ENCODE peak calls at places on chromosomes 16 and 17, in ten cellular contexts. One of them, this sample, is unnamed.

GRCh38 chr17:29341726-29342125 is 47.8 kb upstream of the NUFIP2 start:
- DNase-seq in AG04449: no peak
- DNase-seq in left ventricle myocardium inferior: no peak
- DNase-seq in AG04450: no peak
- DNase-seq in retinal pigment epithelial cell: no peak
- DNase-seq in lower leg skin: no peak
- DNase-seq in fibroblast of pulmonary artery: peak
- DNase-seq in pancreas: no peak
- DNase-seq in cardiac fibroblast: peak
- DNase-seq in AG09309: peak
- DNase-seq in this sample: no peak

GRCh38 chr16:89990799-89991198 is 28.5 kb downstream of the DBNDD1 start:
- DNase-seq in AG09309: no peak
- DNase-seq in retinal pigment epithelial cell: no peak
- DNase-seq in lower leg skin: no peak
- DNase-seq in AG04450: no peak
- DNase-seq in fibroblast of pulmonary artery: no peak
- DNase-seq in left ventricle myocardium inferior: no peak
- DNase-seq in AG04449: no peak
- DNase-seq in cardiac fibroblast: no peak
- DNase-seq in pancreas: no peak
- DNase-seq in this sample: no peak

GRCh38 chr16:11303405-11304138 is 22.4 kb upstream of the PRM1 start:
- DNase-seq in fibroblast of pulmonary artery: no peak
- DNase-seq in left ventricle myocardium inferior: no peak
- DNase-seq in pancreas: peak
- DNase-seq in AG04450: no peak
- DNase-seq in lower leg skin: no peak
- DNase-seq in cardiac fibroblast: no peak
- DNase-seq in AG04449: no peak
- DNase-seq in AG09309: no peak
- DNase-seq in retinal pigment epithelial cell: peak
- DNase-seq in this sample: peak

GRCh38 chr17:42647778-42648177 is 11.3 kb upstream of the TUBG2 start:
- DNase-seq in fibroblast of pulmonary artery: no peak
- DNase-seq in cardiac fibroblast: no peak
- DNase-seq in retinal pigment epithelial cell: no peak
- DNase-seq in AG09309: no peak
- DNase-seq in pancreas: no peak
- DNase-seq in AG04450: no peak
- DNase-seq in lower leg skin: no peak
- DNase-seq in left ventricle myocardium inferior: no peak
- DNase-seq in AG04449: no peak
- DNase-seq in this sample: no peak

GRCh38 chr17:8794636-8795035 is 4.5 kb downstream of the MFSD6L start:
- DNase-seq in left ventricle myocardium inferior: no peak
- DNase-seq in cardiac fibroblast: no peak
- DNase-seq in lower leg skin: no peak
- DNase-seq in retinal pigment epithelial cell: no peak
- DNase-seq in pancreas: no peak
- DNase-seq in AG04450: no peak
- DNase-seq in AG09309: no peak
- DNase-seq in fibroblast of pulmonary artery: no peak
- DNase-seq in AG04449: no peak
- DNase-seq in this sample: no peak

GRCh38 chr17:78933959-78934568 is 8.9 kb upstream of the TIMP2 start:
- DNase-seq in retinal pigment epithelial cell: peak
- DNase-seq in AG04450: peak
- DNase-seq in fibroblast of pulmonary artery: peak
- DNase-seq in pancreas: peak
- DNase-seq in lower leg skin: peak
- DNase-seq in AG04449: peak
- DNase-seq in cardiac fibroblast: peak
- DNase-seq in AG09309: peak
- DNase-seq in left ventricle myocardium inferior: peak
- DNase-seq in this sample: peak

GRCh38 chr16:57041182-57042156 is 50.9 kb upstream of the CPNE2 start:
- DNase-seq in retinal pigment epithelial cell: no peak
- DNase-seq in cardiac fibroblast: no peak
- DNase-seq in lower leg skin: no peak
- DNase-seq in AG09309: no peak
- DNase-seq in AG04449: no peak
- DNase-seq in pancreas: no peak
- DNase-seq in left ventricle myocardium inferior: no peak
- DNase-seq in fibroblast of pulmonary artery: no peak
- DNase-seq in AG04450: no peak
- DNase-seq in this sample: no peak

GRCh38 chr17:4742133-4742532 is 2.4 kb upstream of the CXCL16 start:
- DNase-seq in fibroblast of pulmonary artery: no peak
- DNase-seq in AG04449: no peak
- DNase-seq in AG04450: no peak
- DNase-seq in pancreas: no peak
- DNase-seq in left ventricle myocardium inferior: no peak
- DNase-seq in retinal pigment epithelial cell: no peak
- DNase-seq in cardiac fibroblast: no peak
- DNase-seq in AG09309: no peak
- DNase-seq in lower leg skin: no peak
- DNase-seq in this sample: no peak

GRCh38 chr17:71080937-71081336 is 911.6 kb downstream of the KCNJ2 start:
- DNase-seq in cardiac fibroblast: no peak
- DNase-seq in AG09309: no peak
- DNase-seq in left ventricle myocardium inferior: no peak
- DNase-seq in AG04449: no peak
- DNase-seq in AG04450: no peak
- DNase-seq in lower leg skin: no peak
- DNase-seq in fibroblast of pulmonary artery: no peak
- DNase-seq in pancreas: no peak
- DNase-seq in retinal pigment epithelial cell: no peak
- DNase-seq in this sample: no peak

GRCh38 chr17:54521137-54521536 is 379.5 kb upstream of the TOM1L1 start:
- DNase-seq in retinal pigment epithelial cell: no peak
- DNase-seq in AG09309: no peak
- DNase-seq in AG04450: no peak
- DNase-seq in left ventricle myocardium inferior: no peak
- DNase-seq in lower leg skin: no peak
- DNase-seq in cardiac fibroblast: no peak
- DNase-seq in pancreas: no peak
- DNase-seq in fibroblast of pulmonary artery: no peak
- DNase-seq in AG04449: no peak
- DNase-seq in this sample: no peak

GRCh38 chr16:53773150-53773846 is 69.3 kb downstream of the FTO start:
- DNase-seq in pancreas: no peak
- DNase-seq in left ventricle myocardium inferior: no peak
- DNase-seq in lower leg skin: peak
- DNase-seq in AG09309: no peak
- DNase-seq in fibroblast of pulmonary artery: peak
- DNase-seq in cardiac fibroblast: peak
- DNase-seq in retinal pigment epithelial cell: peak
- DNase-seq in AG04449: peak
- DNase-seq in AG04450: peak
- DNase-seq in this sample: peak

GRCh38 chr16:3948378-3948995 is 68.0 kb upstream of the CREBBP start:
- DNase-seq in pancreas: no peak
- DNase-seq in fibroblast of pulmonary artery: no peak
- DNase-seq in retinal pigment epithelial cell: no peak
- DNase-seq in left ventricle myocardium inferior: no peak
- DNase-seq in cardiac fibroblast: no peak
- DNase-seq in AG04450: no peak
- DNase-seq in AG09309: no peak
- DNase-seq in AG04449: no peak
- DNase-seq in lower leg skin: no peak
- DNase-seq in this sample: no peak

GRCh38 chr17:57086069-57086930 is 1.3 kb downstream of the AKAP1 start:
- DNase-seq in left ventricle myocardium inferior: no peak
- DNase-seq in fibroblast of pulmonary artery: peak
- DNase-seq in cardiac fibroblast: no peak
- DNase-seq in AG04449: no peak
- DNase-seq in lower leg skin: peak
- DNase-seq in retinal pigment epithelial cell: no peak
- DNase-seq in AG04450: no peak
- DNase-seq in AG09309: no peak
- DNase-seq in pancreas: no peak
- DNase-seq in this sample: peak

GRCh38 chr16:79360267-79360666 is 240.3 kb downstream of the MAF start:
- DNase-seq in AG09309: no peak
- DNase-seq in fibroblast of pulmonary artery: no peak
- DNase-seq in pancreas: no peak
- DNase-seq in cardiac fibroblast: no peak
- DNase-seq in left ventricle myocardium inferior: no peak
- DNase-seq in AG04449: no peak
- DNase-seq in retinal pigment epithelial cell: no peak
- DNase-seq in lower leg skin: peak
- DNase-seq in AG04450: no peak
- DNase-seq in this sample: peak

GRCh38 chr17:69574257-69575197 is 160.0 kb downstream of the MAP2K6 start:
- DNase-seq in fibroblast of pulmonary artery: peak
- DNase-seq in AG04450: peak
- DNase-seq in AG04449: peak
- DNase-seq in AG09309: no peak
- DNase-seq in lower leg skin: no peak
- DNase-seq in pancreas: no peak
- DNase-seq in cardiac fibroblast: peak
- DNase-seq in left ventricle myocardium inferior: no peak
- DNase-seq in retinal pigment epithelial cell: peak
- DNase-seq in this sample: peak

GRCh38 chr17:43779145-43780125 is 658 bp upstream of the DUSP3 start:
- DNase-seq in retinal pigment epithelial cell: peak
- DNase-seq in AG04449: no peak
- DNase-seq in left ventricle myocardium inferior: no peak
- DNase-seq in lower leg skin: no peak
- DNase-seq in AG04450: no peak
- DNase-seq in pancreas: no peak
- DNase-seq in AG09309: no peak
- DNase-seq in fibroblast of pulmonary artery: peak
- DNase-seq in cardiac fibroblast: no peak
- DNase-seq in this sample: no peak

GRCh38 chr17:63116967-63117366 is 150.9 kb downstream of the TANC2 start:
- DNase-seq in left ventricle myocardium inferior: no peak
- DNase-seq in AG09309: no peak
- DNase-seq in pancreas: no peak
- DNase-seq in cardiac fibroblast: peak
- DNase-seq in retinal pigment epithelial cell: peak
- DNase-seq in AG04450: no peak
- DNase-seq in AG04449: no peak
- DNase-seq in lower leg skin: no peak
- DNase-seq in fibroblast of pulmonary artery: peak
- DNase-seq in this sample: no peak

GRCh38 chr17:83177611-83178532 is 98.5 kb downstream of the METRNL start:
- DNase-seq in AG04449: no peak
- DNase-seq in cardiac fibroblast: no peak
- DNase-seq in lower leg skin: peak
- DNase-seq in AG09309: no peak
- DNase-seq in AG04450: no peak
- DNase-seq in fibroblast of pulmonary artery: no peak
- DNase-seq in left ventricle myocardium inferior: no peak
- DNase-seq in pancreas: peak
- DNase-seq in retinal pigment epithelial cell: no peak
- DNase-seq in this sample: no peak

GRCh38 chr16:85683363-85683762 is 5.4 kb downstream of the GINS2 start:
- DNase-seq in cardiac fibroblast: no peak
- DNase-seq in AG04449: no peak
- DNase-seq in lower leg skin: no peak
- DNase-seq in AG09309: no peak
- DNase-seq in pancreas: no peak
- DNase-seq in retinal pigment epithelial cell: no peak
- DNase-seq in AG04450: no peak
- DNase-seq in left ventricle myocardium inferior: no peak
- DNase-seq in fibroblast of pulmonary artery: no peak
- DNase-seq in this sample: no peak

GRCh38 chr17:43860077-43860725 is 13.2 kb downstream of the CD300LG start:
- DNase-seq in cardiac fibroblast: no peak
- DNase-seq in lower leg skin: no peak
- DNase-seq in fibroblast of pulmonary artery: peak
- DNase-seq in AG09309: no peak
- DNase-seq in pancreas: no peak
- DNase-seq in AG04450: no peak
- DNase-seq in retinal pigment epithelial cell: no peak
- DNase-seq in AG04449: no peak
- DNase-seq in left ventricle myocardium inferior: no peak
- DNase-seq in this sample: no peak

GRCh38 chr17:1941241-1942065 is 83.7 kb downstream of the RTN4RL1 start:
- DNase-seq in fibroblast of pulmonary artery: no peak
- DNase-seq in pancreas: no peak
- DNase-seq in left ventricle myocardium inferior: no peak
- DNase-seq in AG04449: no peak
- DNase-seq in AG09309: no peak
- DNase-seq in cardiac fibroblast: no peak
- DNase-seq in retinal pigment epithelial cell: no peak
- DNase-seq in AG04450: no peak
- DNase-seq in lower leg skin: no peak
- DNase-seq in this sample: no peak
- H3K4me3 ChIP-seq in fibroblast of pulmonary artery: no peak
- H3K4me3 ChIP-seq in pancreas: no peak
- H3K4me3 ChIP-seq in left ventricle myocardium inferior: no peak
- H3K4me3 ChIP-seq in AG04449: no peak
- H3K4me3 ChIP-seq in AG09309: no peak
- H3K4me3 ChIP-seq in cardiac fibroblast: no peak
- H3K4me3 ChIP-seq in retinal pigment epithelial cell: no peak
- H3K4me3 ChIP-seq in AG04450: no peak
- H3K4me3 ChIP-seq in lower leg skin: no peak
- H3K4me3 ChIP-seq in this sample: no peak

GRCh38 chr17:48720263-48721008 is 1.9 kb downstream of the PRAC1 start:
- DNase-seq in pancreas: no peak
- DNase-seq in cardiac fibroblast: no peak
- DNase-seq in AG04450: no peak
- DNase-seq in AG09309: no peak
- DNase-seq in fibroblast of pulmonary artery: no peak
- DNase-seq in retinal pigment epithelial cell: no peak
- DNase-seq in left ventricle myocardium inferior: no peak
- DNase-seq in lower leg skin: no peak
- DNase-seq in AG04449: no peak
- DNase-seq in this sample: peak
- TF ChIP-seq CTCF in pancreas: no peak
- TF ChIP-seq CTCF in cardiac fibroblast: no peak
- TF ChIP-seq CTCF in AG04450: no peak
- TF ChIP-seq CTCF in AG09309: no peak
- TF ChIP-seq CTCF in fibroblast of pulmonary artery: no peak
- TF ChIP-seq CTCF in retinal pigment epithelial cell: no peak
- TF ChIP-seq CTCF in left ventricle myocardium inferior: no peak
- TF ChIP-seq CTCF in lower leg skin: no peak
- TF ChIP-seq CTCF in AG04449: no peak
- TF ChIP-seq CTCF in this sample: peak

GRCh38 chr16:50769-51591 is 2.4 kb downstream of the POLR3K start:
- DNase-seq in fibroblast of pulmonary artery: no peak
- DNase-seq in left ventricle myocardium inferior: no peak
- DNase-seq in cardiac fibroblast: no peak
- DNase-seq in AG09309: no peak
- DNase-seq in pancreas: no peak
- DNase-seq in lower leg skin: no peak
- DNase-seq in AG04449: no peak
- DNase-seq in AG04450: no peak
- DNase-seq in retinal pigment epithelial cell: no peak
- DNase-seq in this sample: no peak
- H3K4me3 ChIP-seq in fibroblast of pulmonary artery: no peak
- H3K4me3 ChIP-seq in left ventricle myocardium inferior: no peak
- H3K4me3 ChIP-seq in cardiac fibroblast: no peak
- H3K4me3 ChIP-seq in AG09309: no peak
- H3K4me3 ChIP-seq in pancreas: no peak
- H3K4me3 ChIP-seq in lower leg skin: no peak
- H3K4me3 ChIP-seq in AG04449: no peak
- H3K4me3 ChIP-seq in AG04450: no peak
- H3K4me3 ChIP-seq in retinal pigment epithelial cell: no peak
- H3K4me3 ChIP-seq in this sample: peak

GRCh38 chr16:26050489-26050888 is 358.7 kb downstream of the HS3ST4 start:
- DNase-seq in lower leg skin: no peak
- DNase-seq in cardiac fibroblast: no peak
- DNase-seq in AG04450: no peak
- DNase-seq in retinal pigment epithelial cell: no peak
- DNase-seq in left ventricle myocardium inferior: no peak
- DNase-seq in AG04449: no peak
- DNase-seq in fibroblast of pulmonary artery: no peak
- DNase-seq in pancreas: no peak
- DNase-seq in AG09309: no peak
- DNase-seq in this sample: no peak
- TF ChIP-seq CTCF in lower leg skin: no peak
- TF ChIP-seq CTCF in cardiac fibroblast: no peak
- TF ChIP-seq CTCF in AG04450: no peak
- TF ChIP-seq CTCF in retinal pigment epithelial cell: no peak
- TF ChIP-seq CTCF in left ventricle myocardium inferior: no peak
- TF ChIP-seq CTCF in AG04449: no peak
- TF ChIP-seq CTCF in fibroblast of pulmonary artery: no peak
- TF ChIP-seq CTCF in pancreas: no peak
- TF ChIP-seq CTCF in AG09309: no peak
- TF ChIP-seq CTCF in this sample: no peak